ENCODE peak calls at places on chromosomes 16 and 17, in nine cellular contexts. One of them, this sample, is unnamed.

GRCh38 chr16:85716680-85717038 is 27.9 kb upstream of the GINS2 start:
- DNase-seq in H7: peak; percentile 66
- DNase-seq in ovary: no peak
- DNase-seq in EL: no peak
- DNase-seq in mesenchymal stem cell: no peak
- DNase-seq in GM13976: no peak
- DNase-seq in GM20000: no peak
- DNase-seq in neural crest cell: no peak
- DNase-seq in CD8-positive, alpha-beta T cell: no peak
- DNase-seq in this sample: peak; percentile 44

GRCh38 chr17:1241904-1242303 is 28.3 kb upstream of the BHLHA9 start:
- DNase-seq in H7: no peak
- DNase-seq in ovary: no peak
- DNase-seq in EL: no peak
- DNase-seq in mesenchymal stem cell: no peak
- DNase-seq in GM13976: no peak
- DNase-seq in GM20000: no peak
- DNase-seq in neural crest cell: no peak
- DNase-seq in CD8-positive, alpha-beta T cell: no peak
- DNase-seq in this sample: peak; percentile 11

GRCh38 chr17:47844230-47844629 is 3.2 kb upstream of the SCRN2 start:
- DNase-seq in H7: no peak
- DNase-seq in ovary: no peak
- DNase-seq in EL: no peak
- DNase-seq in mesenchymal stem cell: no peak
- DNase-seq in GM13976: no peak
- DNase-seq in GM20000: no peak
- DNase-seq in neural crest cell: no peak
- DNase-seq in CD8-positive, alpha-beta T cell: no peak
- DNase-seq in this sample: no peak

GRCh38 chr16:46844771-46845170 is 13.8 kb upstream of the C16orf87 start:
- DNase-seq in H7: no peak
- DNase-seq in ovary: no peak
- DNase-seq in EL: no peak
- DNase-seq in mesenchymal stem cell: no peak
- DNase-seq in GM13976: no peak
- DNase-seq in GM20000: no peak
- DNase-seq in neural crest cell: no peak
- DNase-seq in CD8-positive, alpha-beta T cell: no peak
- DNase-seq in this sample: no peak

GRCh38 chr17:61611323-61611722 is 20.3 kb upstream of the NACA2 start:
- DNase-seq in H7: no peak
- DNase-seq in ovary: no peak
- DNase-seq in EL: no peak
- DNase-seq in mesenchymal stem cell: no peak
- DNase-seq in GM13976: no peak
- DNase-seq in GM20000: no peak
- DNase-seq in neural crest cell: no peak
- DNase-seq in CD8-positive, alpha-beta T cell: no peak
- DNase-seq in this sample: no peak

GRCh38 chr17:41571561-41572434 is at the start of gene KRT9:
- DNase-seq in H7: no peak
- DNase-seq in ovary: no peak
- DNase-seq in EL: no peak
- DNase-seq in mesenchymal stem cell: no peak
- DNase-seq in GM13976: no peak
- DNase-seq in GM20000: no peak
- DNase-seq in neural crest cell: no peak
- DNase-seq in CD8-positive, alpha-beta T cell: no peak
- DNase-seq in this sample: peak; percentile 22

GRCh38 chr16:50269769-50270509 is 3.6 kb downstream of the ADCY7 start:
- DNase-seq in H7: peak; percentile 22
- DNase-seq in ovary: no peak
- DNase-seq in EL: no peak
- DNase-seq in mesenchymal stem cell: no peak
- DNase-seq in GM13976: no peak
- DNase-seq in GM20000: no peak
- DNase-seq in neural crest cell: no peak
- DNase-seq in CD8-positive, alpha-beta T cell: no peak
- DNase-seq in this sample: no peak

GRCh38 chr16:80198265-80198994 is 342.4 kb upstream of the DYNLRB2 start:
- DNase-seq in H7: no peak
- DNase-seq in ovary: no peak
- DNase-seq in EL: no peak
- DNase-seq in mesenchymal stem cell: no peak
- DNase-seq in GM13976: no peak
- DNase-seq in GM20000: no peak
- DNase-seq in neural crest cell: no peak
- DNase-seq in CD8-positive, alpha-beta T cell: no peak
- DNase-seq in this sample: no peak

GRCh38 chr16:28087675-28088285 is 24.3 kb upstream of the GSG1L start:
- DNase-seq in H7: peak; percentile 67
- DNase-seq in ovary: no peak
- DNase-seq in EL: no peak
- DNase-seq in mesenchymal stem cell: no peak
- DNase-seq in GM13976: no peak
- DNase-seq in GM20000: no peak
- DNase-seq in neural crest cell: no peak
- DNase-seq in CD8-positive, alpha-beta T cell: no peak
- DNase-seq in this sample: no peak

GRCh38 chr16:75022567-75022966 is 23.7 kb downstream of the ZNRF1 start:
- DNase-seq in H7: no peak
- DNase-seq in ovary: no peak
- DNase-seq in EL: no peak
- DNase-seq in mesenchymal stem cell: no peak
- DNase-seq in GM13976: no peak
- DNase-seq in GM20000: no peak
- DNase-seq in neural crest cell: no peak
- DNase-seq in CD8-positive, alpha-beta T cell: no peak
- DNase-seq in this sample: no peak

GRCh38 chr16:31362476-31363405 is 7.8 kb downstream of the ITGAX start:
- DNase-seq in H7: peak; percentile 36
- DNase-seq in ovary: no peak
- DNase-seq in EL: no peak
- DNase-seq in mesenchymal stem cell: no peak
- DNase-seq in GM13976: no peak
- DNase-seq in GM20000: no peak
- DNase-seq in neural crest cell: no peak
- DNase-seq in CD8-positive, alpha-beta T cell: no peak
- DNase-seq in this sample: no peak

GRCh38 chr16:75239463-75240122 is 11.8 kb downstream of the BCAR1 start:
- DNase-seq in H7: no peak
- DNase-seq in ovary: no peak
- DNase-seq in EL: no peak
- DNase-seq in mesenchymal stem cell: no peak
- DNase-seq in GM13976: no peak
- DNase-seq in GM20000: no peak
- DNase-seq in neural crest cell: no peak
- DNase-seq in CD8-positive, alpha-beta T cell: no peak
- DNase-seq in this sample: no peak

GRCh38 chr17:27315322-27315721 is 21.4 kb downstream of the WSB1 start:
- DNase-seq in H7: no peak
- DNase-seq in ovary: peak; percentile 73
- DNase-seq in EL: peak; percentile 70
- DNase-seq in mesenchymal stem cell: no peak
- DNase-seq in GM13976: no peak
- DNase-seq in GM20000: no peak
- DNase-seq in neural crest cell: no peak
- DNase-seq in CD8-positive, alpha-beta T cell: no peak
- DNase-seq in this sample: peak; percentile 56

This sample was measured in BE2C.